ENCODE peak calls at places on chromosomes 13 and 19, in six cellular contexts. One of them, this sample, is unnamed.

GRCh38 chr13:75195479-75196111 is 286.4 kb downstream of the TBC1D4 start:
- DNase-seq in NCI-H1694: peak
- DNase-seq in HTR-8/SVneo: no peak
- DNase-seq in putamen: peak
- DNase-seq in central memory CD8-positive, alpha-beta T cell: no peak
- DNase-seq in HEK293T: no peak
- DNase-seq in this sample: peak

GRCh38 chr19:8552810-8553209 is 24.4 kb downstream of the MYO1F start:
- DNase-seq in central memory CD8-positive, alpha-beta T cell: no peak
- DNase-seq in putamen: no peak
- DNase-seq in HEK293T: peak
- DNase-seq in HTR-8/SVneo: peak
- DNase-seq in NCI-H1694: peak
- DNase-seq in this sample: peak

GRCh38 chr13:73025212-73026012 is 33.4 kb upstream of the KLF5 start:
- DNase-seq in central memory CD8-positive, alpha-beta T cell: no peak
- DNase-seq in HEK293T: no peak
- DNase-seq in putamen: no peak
- DNase-seq in HTR-8/SVneo: no peak
- DNase-seq in NCI-H1694: no peak
- DNase-seq in this sample: no peak

GRCh38 chr13:110312669-110313031 is 5.6 kb downstream of the COL4A2 start:
- DNase-seq in central memory CD8-positive, alpha-beta T cell: no peak
- DNase-seq in HEK293T: no peak
- DNase-seq in HTR-8/SVneo: peak
- DNase-seq in putamen: no peak
- DNase-seq in NCI-H1694: no peak
- DNase-seq in this sample: no peak

GRCh38 chr19:16457195-16457953 is 14.4 kb downstream of the EPS15L1 start:
- DNase-seq in central memory CD8-positive, alpha-beta T cell: no peak
- DNase-seq in HTR-8/SVneo: peak
- DNase-seq in NCI-H1694: peak
- DNase-seq in HEK293T: no peak
- DNase-seq in putamen: no peak
- DNase-seq in this sample: peak

GRCh38 chr13:98274921-98275487 is 97.9 kb upstream of the RNF113B start:
- DNase-seq in NCI-H1694: no peak
- DNase-seq in putamen: no peak
- DNase-seq in HEK293T: no peak
- DNase-seq in central memory CD8-positive, alpha-beta T cell: no peak
- DNase-seq in HTR-8/SVneo: no peak
- DNase-seq in this sample: no peak

GRCh38 chr13:74929436-74929835 is 552.5 kb downstream of the TBC1D4 start:
- DNase-seq in central memory CD8-positive, alpha-beta T cell: no peak
- DNase-seq in putamen: no peak
- DNase-seq in HTR-8/SVneo: no peak
- DNase-seq in HEK293T: no peak
- DNase-seq in NCI-H1694: no peak
- DNase-seq in this sample: no peak

GRCh38 chr13:28440774-28441532 is 54.0 kb downstream of the FLT1 start:
- DNase-seq in NCI-H1694: no peak
- DNase-seq in HEK293T: no peak
- DNase-seq in central memory CD8-positive, alpha-beta T cell: no peak
- DNase-seq in putamen: no peak
- DNase-seq in HTR-8/SVneo: no peak
- DNase-seq in this sample: no peak

GRCh38 chr19:33752018-33752790 is 44.5 kb upstream of the KCTD15 start:
- DNase-seq in putamen: no peak
- DNase-seq in NCI-H1694: no peak
- DNase-seq in HEK293T: no peak
- DNase-seq in central memory CD8-positive, alpha-beta T cell: no peak
- DNase-seq in HTR-8/SVneo: no peak
- DNase-seq in this sample: peak

GRCh38 chr13:26718872-26719271 is 41.7 kb downstream of the GPR12 start:
- DNase-seq in HEK293T: no peak
- DNase-seq in HTR-8/SVneo: no peak
- DNase-seq in putamen: no peak
- DNase-seq in NCI-H1694: no peak
- DNase-seq in central memory CD8-positive, alpha-beta T cell: no peak
- DNase-seq in this sample: no peak

GRCh38 chr13:51916962-51917361 is 55.2 kb downstream of the CCDC70 start:
- DNase-seq in NCI-H1694: no peak
- DNase-seq in putamen: no peak
- DNase-seq in HTR-8/SVneo: no peak
- DNase-seq in HEK293T: no peak
- DNase-seq in central memory CD8-positive, alpha-beta T cell: no peak
- DNase-seq in this sample: no peak

GRCh38 chr13:47094734-47095434 is 198.0 kb upstream of the HTR2A start:
- DNase-seq in putamen: no peak
- DNase-seq in central memory CD8-positive, alpha-beta T cell: no peak
- DNase-seq in HTR-8/SVneo: no peak
- DNase-seq in NCI-H1694: no peak
- DNase-seq in HEK293T: no peak
- DNase-seq in this sample: no peak

GRCh38 chr19:53594811-53595509 is 36.8 kb upstream of the DPRX start:
- DNase-seq in central memory CD8-positive, alpha-beta T cell: no peak
- DNase-seq in HEK293T: no peak
- DNase-seq in putamen: no peak
- DNase-seq in HTR-8/SVneo: no peak
- DNase-seq in NCI-H1694: no peak
- DNase-seq in this sample: no peak